ENCODE peak calls at places on chromosomes 6 and 20, in ten cellular contexts. W is colonic mucosa; L is lower lobe of right lung; A is Peyer's patch; F is A549; G is left ventricle myocardium inferior; Z is left lung; R is fibroblast of pulmonary artery; Y is bronchial epithelial cell; H is CD8-positive, alpha-beta T cell. M is an unnamed sample.
A peak's percentile ranks its signal among the peaks of the same experiment; 100 is the strongest.

GRCh38 chr20:60206259-60206658 is 248.0 kb downstream of the CDH26 start:
- DNase-seq in W (no peak), L (no peak), A (no peak), F (peak; percentile 18), G (no peak), Z (no peak), R (peak; percentile 13), Y (peak; percentile 47), H (no peak), M (peak; percentile 65)

GRCh38 chr6:26473758-26474438 is 16.1 kb downstream of the BTN2A1 start:
- DNase-seq in W (peak; percentile 86), L (peak; percentile 83), A (peak; percentile 84), F (peak; percentile 65), G (peak; percentile 73), Z (peak; percentile 86), R (peak; percentile 98), Y (peak; percentile 95), H (peak; percentile 63), M (peak; percentile 94)

GRCh38 chr6:109417646-109418045 is 22.8 kb downstream of the PPIL6 start:
- DNase-seq in W (no peak), L (no peak), A (no peak), F (no peak), G (no peak), Z (no peak), R (no peak), Y (no peak), H (no peak), M (no peak)

GRCh38 chr6:166411721-166412151 is 29.0 kb upstream of the MPC1 start:
- DNase-seq in W (no peak), L (no peak), A (no peak), F (no peak), G (no peak), Z (no peak), R (no peak), Y (no peak), H (peak; percentile 22), M (no peak)

GRCh38 chr20:63567382-63568169 is 6.5 kb downstream of the HELZ2 start:
- DNase-seq in W (no peak), L (peak; percentile 86), A (peak; percentile 75), F (no peak), G (no peak), Z (peak; percentile 81), R (no peak), Y (no peak), H (peak; percentile 34), M (no peak)

GRCh38 chr6:87151786-87152527 is 3.4 kb upstream of the ZNF292 start:
- DNase-seq in W (peak; percentile 66), L (peak; percentile 76), A (peak; percentile 82), F (no peak), G (peak; percentile 71), Z (peak; percentile 69), R (peak; percentile 60), Y (no peak), H (peak; percentile 40), M (peak; percentile 36)

GRCh38 chr6:161575508-161576254 is 301.8 kb upstream of the AGPAT4 start:
- DNase-seq in W (no peak), L (no peak), A (no peak), F (no peak), G (no peak), Z (no peak), R (no peak), Y (no peak), H (no peak), M (no peak)

GRCh38 chr6:582370-582769 is 74.5 kb downstream of the HUS1B start:
- DNase-seq in W (no peak), L (no peak), A (no peak), F (no peak), G (no peak), Z (no peak), R (no peak), Y (peak; percentile 19), H (no peak), M (peak; percentile 26)

DNA sequence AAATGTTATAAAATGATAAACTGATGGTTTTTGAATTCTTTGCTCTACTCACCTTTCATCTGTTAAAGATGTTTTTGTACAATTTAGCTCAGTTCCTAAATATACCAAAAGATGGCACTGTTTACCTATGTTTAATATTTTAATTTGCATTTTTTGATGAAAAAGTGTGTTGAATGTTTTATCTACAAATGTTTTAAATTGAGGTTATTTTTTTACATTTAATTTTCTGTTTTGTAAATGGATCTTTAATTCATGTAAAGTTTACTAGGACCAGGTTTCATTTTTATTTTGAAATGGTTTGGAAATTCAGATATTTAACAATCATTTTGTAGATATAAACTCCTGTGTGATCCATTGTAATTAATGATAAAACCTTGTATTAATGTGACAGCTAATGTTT is 30.0 kb downstream of the CDKAL1 start:
- DNase-seq in W (no peak), L (no peak), A (no peak), F (no peak), G (no peak), Z (no peak), R (peak; percentile 61), Y (peak; percentile 20), H (no peak), M (peak; percentile 16)
- H3K4me3 ChIP-seq in W (no peak overlapping the region), L (no peak overlapping the region), A (no peak overlapping the region), F (no peak overlapping the region), G (no peak overlapping the region), Z (no peak overlapping the region), R (no peak overlapping the region), Y (no peak overlapping the region), H (no peak overlapping the region), M (no peak overlapping the region)

DNA sequence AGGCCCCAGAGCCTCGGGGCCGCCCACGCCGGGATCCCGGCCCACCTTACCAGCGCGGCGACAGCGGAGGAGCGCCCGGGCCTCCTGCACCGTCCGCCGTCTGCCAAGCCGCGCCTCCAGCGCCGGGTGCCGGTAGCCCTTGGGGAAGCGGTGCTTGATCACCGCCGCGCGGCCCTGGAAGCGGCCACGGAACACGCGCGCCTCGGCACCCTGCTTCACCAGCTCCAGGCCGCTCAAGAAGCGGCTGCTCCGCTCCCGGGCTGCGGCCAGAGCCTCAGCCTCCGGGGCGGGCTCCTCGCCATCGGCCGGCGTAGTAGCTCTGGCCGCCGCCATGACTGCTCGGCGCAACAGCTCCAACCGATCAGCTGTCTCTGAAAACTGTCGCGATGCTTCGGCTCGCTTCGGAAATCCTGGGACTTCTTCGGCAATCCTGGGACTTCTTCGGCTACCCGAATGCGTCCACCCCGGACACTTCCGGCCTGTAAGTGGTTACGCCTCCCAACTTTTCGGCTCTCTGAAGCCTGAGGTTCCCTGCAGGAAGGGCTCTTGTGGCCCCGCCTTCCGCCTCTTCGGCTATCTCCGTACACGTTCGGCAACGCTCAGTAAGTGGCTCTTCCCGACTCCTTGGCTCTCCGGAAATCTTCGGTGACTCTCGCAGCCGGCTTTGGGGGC is at the start of gene TP53RK:
- DNase-seq in W (peak; percentile 100), L (peak; percentile 99), A (peak; percentile 98), F (peak; percentile 98), G (peak; percentile 99), Z (peak; percentile 100), R (peak; percentile 100), Y (peak; percentile 100), H (peak; percentile 89), M (peak; percentile 100)
- TF ChIP-seq CTCF in W (peak; percentile 17), L (peak; percentile 33), A (peak; percentile 65), F (no peak), G (peak; percentile 66), Z (peak; percentile 21), R (no peak), Y (peak; percentile 29), H (no peak), M (peak; percentile 19)

GRCh38 chr6:29014729-29015608 is 9.9 kb upstream of the ZNF311 start:
- DNase-seq in W (no peak), L (no peak), A (no peak), F (no peak), G (no peak), Z (no peak), R (peak; percentile 22), Y (no peak), H (no peak), M (no peak)
- H3K4me3 ChIP-seq in W (peak overlapping the region; percentile 2), L (no peak overlapping the region), A (peak overlapping the region; percentile 16), F (no peak overlapping the region), G (no peak overlapping the region), Z (no peak overlapping the region), R (peak overlapping the region; percentile 20), Y (no peak overlapping the region), H (no peak overlapping the region), M (peak overlapping the region; percentile 14)

GRCh38 chr6:23441813-23442212 is 684.2 kb upstream of the NRSN1 start:
- DNase-seq in W (no peak), L (no peak), A (no peak), F (no peak), G (no peak), Z (no peak), R (no peak), Y (no peak), H (no peak), M (no peak)

GRCh38 chr6:23445157-23445710 is 680.8 kb upstream of the NRSN1 start:
- DNase-seq in W (no peak), L (no peak), A (no peak), F (no peak), G (peak; percentile 17), Z (no peak), R (peak; percentile 23), Y (no peak), H (no peak), M (no peak)

DNA sequence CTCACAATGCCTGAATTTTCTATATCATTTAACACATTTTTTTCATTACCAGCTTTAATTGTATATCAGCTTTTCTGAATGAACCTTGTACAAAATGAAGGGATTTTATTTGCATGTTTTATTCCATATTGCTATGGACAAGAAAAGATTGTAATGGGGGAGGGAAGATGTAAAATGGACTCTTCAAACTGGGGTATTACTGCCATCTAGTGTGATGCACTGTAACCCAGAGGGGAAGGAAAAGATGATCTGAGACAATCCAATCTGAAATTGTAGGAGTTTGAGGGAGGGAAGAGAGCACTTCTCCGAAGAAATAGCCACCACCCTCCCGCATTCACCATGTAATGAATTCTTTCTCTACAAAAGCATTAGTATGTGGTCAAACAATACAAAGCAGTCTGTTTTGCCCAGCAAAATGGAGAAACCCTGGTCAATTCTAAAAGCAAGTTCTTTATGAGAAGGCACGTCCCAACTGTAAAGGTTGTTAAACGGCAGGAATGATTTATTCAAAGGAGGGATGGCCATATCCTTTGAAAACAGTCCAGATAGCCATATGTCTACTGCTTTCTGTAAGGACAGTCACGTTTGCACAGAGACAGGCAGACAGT is 679.5 kb upstream of the NRSN1 start:
- DNase-seq in W (no peak), L (no peak), A (no peak), F (peak; percentile 2), G (no peak), Z (no peak), R (peak; percentile 72), Y (peak; percentile 57), H (no peak), M (peak; percentile 68)
- TF ChIP-seq CTCF in W (peak; percentile 16), L (peak; percentile 26), A (no peak), F (peak; percentile 41), G (peak; percentile 69), Z (peak; percentile 15), R (peak; percentile 75), Y (peak; percentile 62), H (no peak), M (peak; percentile 69)

M was measured in epithelial cell of esophagus.